ENCODE peak calls at places on chromosomes 5 and 9, in four cellular contexts. K is K562, W is HepG2, A is SK-N-SH. B is an unnamed sample.

GRCh38 chr5:120464627-120465280 is 654 bp downstream of the PRR16 start:
- DNase-seq in W (no peak), A (peak; percentile 67), K (peak; percentile 52), B (peak; percentile 9)

GRCh38 chr5:65059681-65060598 is 291.2 kb downstream of the CWC27 start:
- DNase-seq in W (no peak), K (no peak), A (no peak), B (no peak)

GRCh38 chr9:136403915-136404800 is 4.2 kb upstream of the SNAPC4 start:
- DNase-seq in W (no peak), K (no peak), A (no peak), B (no peak)

GRCh38 chr5:169299146-169299545 is 1.8 kb downstream of the SLIT3 start:
- DNase-seq in K (no peak), A (no peak), W (no peak), B (no peak)

GRCh38 chr5:148209151-148209550 is 6.3 kb downstream of the SPINK6 start:
- DNase-seq in A (no peak), W (peak; percentile 1), K (no peak), B (no peak)

GRCh38 chr5:14179446-14179845 is 36.3 kb downstream of the TRIO start:
- DNase-seq in A (no peak), W (no peak), K (no peak), B (no peak)

GRCh38 chr9:110351009-110351467 is 13.4 kb upstream of the TXNDC8 start:
- DNase-seq in W (no peak), A (no peak), K (peak; percentile 27), B (no peak)

GRCh38 chr9:109107402-109108240 is 12.1 kb downstream of the TMEM245 start:
- DNase-seq in K (peak; percentile 76), W (peak; percentile 33), A (no peak), B (no peak)

GRCh38 chr5:138605254-138605972 is 30.2 kb upstream of the HSPA9 start:
- DNase-seq in W (no peak), A (no peak), K (no peak), B (no peak)

GRCh38 chr5:175694371-175695160 is 36.7 kb downstream of the HRH2 start:
- DNase-seq in K (no peak), A (no peak), W (no peak), B (peak; percentile 88)

GRCh38 chr5:135386886-135387628 is 12.0 kb downstream of the MACROH2A1 start:
- DNase-seq in K (peak; percentile 92), W (peak; percentile 13), A (no peak), B (peak; percentile 70)

GRCh38 chr9:97364769-97365490 is 47.0 kb upstream of the TDRD7 start:
- DNase-seq in K (no peak), A (no peak), W (no peak), B (no peak)

GRCh38 chr5:133820516-133820915 is 147.9 kb downstream of the C5orf15 start:
- DNase-seq in K (no peak), A (no peak), W (no peak), B (no peak)

GRCh38 chr5:177389368-177390169 is 5.3 kb downstream of the SLC34A1 start:
- DNase-seq in A (no peak), W (peak; percentile 21), K (no peak), B (no peak)

GRCh38 chr5:143812085-143812705 is at the start of gene HMHB1:
- DNase-seq in A (no peak), K (no peak), W (no peak), B (no peak)

GRCh38 chr9:36939655-36940578 is 94.2 kb downstream of the PAX5 start:
- DNase-seq in A (no peak), K (no peak), W (no peak), B (no peak)

GRCh38 chr5:137273511-137273910 is 225.6 kb downstream of the SPOCK1 start:
- DNase-seq in W (no peak), K (no peak), A (no peak), B (no peak)

GRCh38 chr5:172887735-172888134 is 53.7 kb downstream of the ERGIC1 start:
- DNase-seq in A (no peak), W (no peak), K (no peak), B (no peak)

GRCh38 chr5:68329554-68329953 is 114.0 kb downstream of the PIK3R1 start:
- DNase-seq in W (no peak), K (no peak), A (no peak), B (no peak)

GRCh38 chr9:99400184-99400731 is 178.2 kb downstream of the SEC61B start:
- DNase-seq in W (no peak), K (no peak), A (peak; percentile 37), B (no peak)
- TF ChIP-seq POLR2AphosphoS5 in W (no peak), K (no peak), A (no peak), B (no peak)

GRCh38 chr9:124724415-124725067 is 46.6 kb downstream of the NR6A1 start:
- DNase-seq in K (no peak), A (no peak), W (no peak), B (no peak)

GRCh38 chr9:124718928-124719327 is 52.2 kb downstream of the NR6A1 start:
- DNase-seq in W (no peak), A (no peak), K (no peak), B (no peak)

GRCh38 chr9:124723352-124723751 is 47.8 kb downstream of the NR6A1 start:
- DNase-seq in W (no peak), K (no peak), A (no peak), B (no peak)

GRCh38 chr9:124720429-124721108 is 50.5 kb downstream of the NR6A1 start:
- DNase-seq in A (no peak), W (peak; percentile 38), K (no peak), B (no peak)

GRCh38 chr9:124721109-124721850 is 49.8 kb downstream of the NR6A1 start:
- DNase-seq in W (peak; percentile 90), A (no peak), K (peak; percentile 31), B (no peak)
- TF ChIP-seq GABPA in W (no peak), A (no peak), K (no peak), B (no peak)

DNA sequence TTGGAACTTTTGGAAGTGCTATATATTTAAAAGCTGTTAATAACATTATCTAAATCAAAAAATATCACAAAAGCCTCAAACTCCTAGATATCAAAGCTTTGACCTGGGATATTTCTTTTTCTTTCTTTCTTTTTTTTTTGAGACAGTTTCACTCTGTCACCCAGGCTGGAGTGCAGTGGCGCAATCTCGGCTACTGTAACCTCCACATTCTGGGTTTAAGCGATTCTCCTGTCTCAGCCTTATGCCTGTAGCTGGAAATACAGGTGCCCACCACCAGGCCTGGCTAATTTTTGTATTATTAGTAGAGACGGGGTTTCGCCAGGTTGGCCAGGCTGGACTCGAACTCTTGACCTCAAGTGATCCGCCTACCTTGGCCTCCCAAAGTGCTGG is 31.3 kb downstream of the RAPGEF1 start:
- DNase-seq in A (no peak), W (no peak), K (no peak), B (no peak)
- H3K4me3 ChIP-seq in A (no peak overlapping the region), W (no peak overlapping the region), K (no peak overlapping the region), B (no peak overlapping the region)

DNA sequence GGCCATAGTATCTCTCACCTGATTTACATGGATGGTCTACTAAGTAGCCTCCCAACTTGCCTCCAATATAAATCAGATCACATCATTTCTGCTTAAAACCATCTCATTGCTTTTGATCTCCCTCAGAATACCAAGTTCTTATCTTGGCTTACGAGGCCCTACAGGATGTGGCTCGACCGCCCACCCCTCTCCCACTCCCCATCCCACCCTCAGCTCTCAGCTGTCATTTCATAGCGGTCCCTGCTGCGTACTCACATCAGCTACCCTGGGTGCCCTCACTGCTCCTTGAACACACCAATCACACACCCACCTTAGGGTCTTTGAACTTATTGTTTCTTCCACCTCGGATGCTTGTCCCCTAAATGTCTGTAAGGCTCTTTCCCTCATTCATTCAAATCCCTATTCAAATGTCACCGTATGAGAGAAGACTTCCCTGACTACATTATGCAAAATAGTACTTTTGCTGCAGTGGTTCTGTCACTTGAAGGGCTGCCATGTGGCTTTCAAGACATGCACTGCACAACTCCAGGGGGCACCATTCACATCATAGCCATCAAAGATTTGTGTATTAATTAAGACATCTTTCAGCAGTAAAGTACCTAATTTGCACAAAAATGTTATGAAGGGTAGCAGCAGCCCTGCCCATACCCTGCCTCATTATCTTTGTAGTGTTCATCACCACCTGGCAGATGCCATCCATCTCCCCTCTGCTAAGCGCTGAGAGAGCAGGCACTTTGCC is 171.1 kb downstream of the ENC1 start:
- DNase-seq in A (no peak), W (no peak), K (no peak), B (no peak)
- TF ChIP-seq POLR2AphosphoS5 in A (no peak), W (no peak), K (no peak), B (no peak)

GRCh38 chr9:134325813-134326753 is at the start of gene RXRA:
- DNase-seq in A (peak; percentile 97), K (peak; percentile 86), W (peak; percentile 60), B (peak; percentile 74)
- TF ChIP-seq GABPA in A (no peak), K (no peak), W (no peak), B (no peak)

B was measured in HL-60.